ENCODE peak calls at places on chromosomes 7 and 10, in five cellular contexts. K is CD8-positive, alpha-beta T cell; Y is CD8-positive, alpha-beta memory T cell; G is A549; R is Peyer's patch. Q is an unnamed sample.

GRCh38 chr7:4248295-4248694 is 433.8 kb upstream of the FOXK1 start:
- DNase-seq in K (no peak), Y (no peak), G (no peak), R (no peak), Q (no peak)

GRCh38 chr7:123716877-123717276 is 31.9 kb downstream of the WASL start:
- DNase-seq in K (no peak), Y (no peak), G (no peak), R (no peak), Q (no peak)

GRCh38 chr7:50664937-50665336 is 99.7 kb upstream of the DDC start:
- DNase-seq in K (no peak), Y (no peak), G (no peak), R (no peak), Q (no peak)

GRCh38 chr10:21494221-21495001 is 31.1 kb downstream of the SKIDA1 start:
- DNase-seq in K (no peak), Y (no peak), G (peak; percentile 66), R (no peak), Q (peak; percentile 5)

GRCh38 chr10:71213761-71214440 is 1.5 kb downstream of the UNC5B start:
- DNase-seq in K (no peak), Y (no peak), G (peak; percentile 33), R (peak; percentile 53), Q (no peak)

GRCh38 chr10:1201010-1201807 is 145.0 kb downstream of the WDR37 start:
- DNase-seq in K (no peak), Y (no peak), G (no peak), R (no peak), Q (no peak)

GRCh38 chr7:131606346-131607290 is 50.2 kb upstream of the PODXL start:
- DNase-seq in K (no peak), Y (no peak), G (no peak), R (no peak), Q (no peak)

GRCh38 chr10:101941871-101942270 is 98.3 kb upstream of the KCNIP2 start:
- DNase-seq in K (no peak), Y (no peak), G (no peak), R (no peak), Q (no peak)

GRCh38 chr10:112963835-112964234 is 13.8 kb downstream of the TCF7L2 start:
- DNase-seq in K (no peak), Y (no peak), G (peak; percentile 58), R (no peak), Q (no peak)

GRCh38 chr7:22863156-22863899 is 40.7 kb upstream of the TOMM7 start:
- DNase-seq in K (no peak), Y (no peak), G (no peak), R (no peak), Q (no peak)

GRCh38 chr7:41875513-41875912 is 172.6 kb upstream of the INHBA start:
- DNase-seq in K (no peak), Y (no peak), G (no peak), R (no peak), Q (no peak)

GRCh38 chr7:51019891-51020855 is 237.5 kb upstream of the GRB10 start:
- DNase-seq in K (no peak), Y (no peak), G (no peak), R (no peak), Q (no peak)

GRCh38 chr7:124765401-124766352 is at the start of gene GPR37:
- DNase-seq in K (no peak), Y (no peak), G (peak; percentile 69), R (peak; percentile 56), Q (no peak)

GRCh38 chr10:1369665-1370064 is 313.5 kb downstream of the WDR37 start:
- DNase-seq in K (no peak), Y (no peak), G (no peak), R (peak; percentile 66), Q (no peak)

GRCh38 chr7:29851487-29851886 is 45.2 kb downstream of the WIPF3 start:
- DNase-seq in K (no peak), Y (no peak), G (no peak), R (no peak), Q (no peak)

GRCh38 chr7:69782917-69783684 is 184.8 kb downstream of the AUTS2 start:
- DNase-seq in K (no peak), Y (no peak), G (no peak), R (peak; percentile 47), Q (no peak)

GRCh38 chr7:30662431-30662939 is 19.8 kb downstream of the CRHR2 start:
- DNase-seq in K (no peak), Y (no peak), G (no peak), R (no peak), Q (no peak)

GRCh38 chr7:41104621-41105020 is 598.3 kb downstream of the INHBA start:
- DNase-seq in K (no peak), Y (no peak), G (no peak), R (no peak), Q (no peak)

GRCh38 chr7:44959433-44959951 is 19.3 kb downstream of the MYO1G start:
- DNase-seq in K (no peak), Y (peak; percentile 43), G (peak; percentile 46), R (no peak), Q (peak; percentile 66)

GRCh38 chr10:30857803-30858202 is 173.9 kb downstream of the ZNF438 start:
- DNase-seq in K (no peak), Y (no peak), G (no peak), R (peak; percentile 66), Q (no peak)

GRCh38 chr7:326273-326672 is 36.3 kb downstream of the FOXL3 start:
- DNase-seq in K (no peak), Y (no peak), G (no peak), R (no peak), Q (no peak)

GRCh38 chr7:47557317-47557985 is 24.5 kb downstream of the TNS3 start:
- DNase-seq in K (no peak), Y (no peak), G (peak; percentile 86), R (no peak), Q (no peak)

GRCh38 chr7:28858206-28858605 is 99.9 kb downstream of the TRIL start:
- DNase-seq in K (no peak), Y (no peak), G (peak; percentile 12), R (no peak), Q (no peak)

GRCh38 chr10:6108631-6109443 is 20.0 kb downstream of the RBM17 start:
- DNase-seq in K (no peak), Y (no peak), G (peak; percentile 57), R (no peak), Q (peak; percentile 69)

GRCh38 chr10:49220031-49220430 is 31.8 kb upstream of the TMEM273 start:
- DNase-seq in K (no peak), Y (no peak), G (no peak), R (no peak), Q (no peak)

GRCh38 chr7:38069052-38069451 is 109.0 kb upstream of the STARD3NL start:
- DNase-seq in K (no peak), Y (no peak), G (no peak), R (no peak), Q (no peak)

GRCh38 chr7:17524746-17525145 is 226.3 kb downstream of the AHR start:
- DNase-seq in K (no peak), Y (no peak), G (no peak), R (no peak), Q (no peak)

GRCh38 chr10:68302503-68302823 is 29.4 kb upstream of the HNRNPH3 start:
- DNase-seq in K (no peak), Y (no peak), G (no peak), R (no peak), Q (no peak)

GRCh38 chr10:68489919-68490318 is 18.1 kb upstream of the DNA2 start:
- DNase-seq in K (no peak), Y (no peak), G (no peak), R (no peak), Q (no peak)

GRCh38 chr7:68417002-68417401 is 1181.3 kb upstream of the AUTS2 start:
- DNase-seq in K (no peak), Y (no peak), G (no peak), R (no peak), Q (no peak)

GRCh38 chr7:68411742-68412141 is 1186.5 kb upstream of the AUTS2 start:
- DNase-seq in K (no peak), Y (no peak), G (no peak), R (no peak), Q (no peak)

GRCh38 chr7:68409851-68410250 is 1188.4 kb upstream of the AUTS2 start:
- DNase-seq in K (no peak), Y (no peak), G (no peak), R (no peak), Q (no peak)

GRCh38 chr7:68417659-68418058 is 1180.6 kb upstream of the AUTS2 start:
- DNase-seq in K (no peak), Y (no peak), G (peak; percentile 68), R (no peak), Q (no peak)

GRCh38 chr7:68414631-68415425 is 1183.4 kb upstream of the AUTS2 start:
- DNase-seq in K (no peak), Y (no peak), G (peak; percentile 51), R (no peak), Q (no peak)
- H3K4me1 ChIP-seq in K (no peaks in the 10 kb centered on the region), Y (no peaks in the 10 kb centered on the region), G (no peaks in the 10 kb centered on the region), R (no peaks in the 10 kb centered on the region), Q (no peaks in the 10 kb centered on the region)

DNA sequence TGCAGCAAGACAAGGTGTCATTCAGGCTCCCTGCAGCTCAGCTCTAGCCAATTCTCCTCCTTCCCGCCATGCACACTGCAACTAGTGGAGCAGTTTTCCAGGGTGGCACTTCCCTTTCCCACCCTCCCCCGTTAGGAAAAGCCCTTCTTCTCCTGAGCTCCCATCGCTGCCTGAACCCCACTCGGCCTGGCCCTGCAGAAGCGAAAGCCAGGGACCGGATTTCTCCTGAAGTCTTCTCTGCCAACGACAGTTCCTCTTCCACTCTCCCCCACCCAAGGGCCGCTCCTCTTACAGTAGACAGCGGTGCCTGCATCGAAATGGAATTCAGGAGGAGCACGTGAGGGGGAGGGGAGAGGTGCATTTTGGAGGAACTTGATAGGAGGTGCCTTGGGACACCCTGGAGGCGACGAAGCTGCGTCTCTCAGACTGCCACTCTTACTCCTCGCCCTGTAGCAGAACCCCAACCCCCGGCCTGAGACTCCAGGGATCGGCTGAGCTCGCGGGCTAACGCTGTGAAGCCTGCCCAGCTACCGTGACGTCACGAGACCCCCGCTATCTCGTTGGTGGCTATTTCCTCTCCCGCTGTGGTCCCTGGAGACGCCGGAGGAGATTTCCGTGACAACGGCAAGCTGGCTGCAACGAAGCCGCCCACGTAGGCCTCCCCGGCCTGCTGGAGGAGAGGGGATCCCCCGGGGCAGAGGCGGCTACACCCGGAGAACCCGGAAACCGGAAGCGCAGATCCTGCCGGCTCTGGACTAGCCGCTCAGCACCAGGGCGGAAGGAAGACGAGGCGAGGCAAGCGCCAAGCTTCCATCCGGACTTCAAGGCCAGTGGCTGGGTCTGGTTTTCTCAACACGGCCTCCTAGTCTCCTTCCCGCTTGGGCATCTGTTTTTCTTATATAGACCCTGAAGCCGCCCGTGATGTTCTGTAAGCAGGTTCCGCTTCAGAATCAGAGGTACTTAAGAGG is 109.7 kb downstream of the RALA start:
- DNase-seq in K (peak; percentile 84), Y (peak; percentile 87), G (peak; percentile 91), R (peak; percentile 97), Q (peak; percentile 87)
- H3K4me3 ChIP-seq in K (peak overlapping the region; percentile 79), Y (peak overlapping the region; percentile 75), G (peak overlapping the region; percentile 57), R (peak overlapping the region; percentile 36), Q (peak overlapping the region; percentile 84)

GRCh38 chr10:31926154-31926553 is 2.5 kb downstream of the ARHGAP12 start:
- DNase-seq in K (no peak), Y (no peak), G (no peak), R (no peak), Q (no peak)
- H3K4me1 ChIP-seq in K (peaks cover 44% of the 10 kb centered on the region), Y (peaks cover 40% of the 10 kb centered on the region), G (peaks cover 45% of the 10 kb centered on the region), R (peaks cover 5% of the 10 kb centered on the region), Q (peaks cover 66% of the 10 kb centered on the region)

DNA sequence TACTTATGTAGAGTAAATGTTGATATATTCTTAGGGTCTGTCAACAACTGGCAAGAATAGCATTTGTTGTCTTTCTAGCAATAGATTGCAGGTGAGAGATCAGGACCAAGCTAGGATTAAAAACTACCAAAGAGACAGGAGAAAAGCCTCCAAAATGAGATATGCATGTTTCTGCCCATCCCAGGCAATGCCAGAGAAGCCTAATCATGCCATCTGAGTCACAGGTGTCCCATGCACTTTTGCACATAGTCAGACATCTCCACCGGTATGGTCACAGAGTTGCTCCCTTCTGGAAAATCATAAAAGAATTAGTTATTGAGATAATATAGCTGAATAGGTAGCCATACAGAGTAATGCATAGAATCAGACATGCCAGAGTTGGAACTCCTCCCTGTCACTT is 50.6 kb downstream of the PDK4 start:
- DNase-seq in K (no peak), Y (no peak), G (no peak), R (no peak), Q (no peak)
- H3K4me3 ChIP-seq in K (no peak overlapping the region), Y (no peak overlapping the region), G (peak overlapping the region; percentile 34), R (no peak overlapping the region), Q (no peak overlapping the region)